ENCODE peak calls at places on chromosomes 2 and 18, in seven cellular contexts. C is adrenal gland, X is uterus, O is body of pancreas, W is foreskin fibroblast, J is colonic mucosa, I is GM12878. D is an unnamed sample.

GRCh38 chr2:118539290-118539689 is 308.2 kb downstream of the EN1 start:
- DNase-seq in C (peak), X (no peak), O (peak), W (peak), J (no peak), I (no peak), D (no peak)

GRCh38 chr2:189014426-189015138 is 40.4 kb downstream of the COL3A1 start:
- DNase-seq in C (no peak), X (no peak), O (no peak), W (peak), J (no peak), I (no peak), D (no peak)

GRCh38 chr2:86308984-86309695 is 28.3 kb downstream of the REEP1 start:
- DNase-seq in C (no peak), X (no peak), O (no peak), W (no peak), J (no peak), I (no peak), D (no peak)

GRCh38 chr2:26412091-26412673 is 10.5 kb downstream of the DRC1 start:
- DNase-seq in C (no peak), X (no peak), O (no peak), W (no peak), J (no peak), I (peak), D (peak)

GRCh38 chr2:231364961-231365810 is 30.3 kb upstream of the B3GNT7 start:
- DNase-seq in C (peak), X (no peak), O (no peak), W (peak), J (peak), I (no peak), D (no peak)

GRCh38 chr2:179341152-179341866 is 76.7 kb upstream of the SESTD1 start:
- DNase-seq in C (no peak), X (no peak), O (no peak), W (no peak), J (no peak), I (no peak), D (no peak)

GRCh38 chr2:173881886-173882285 is 83.3 kb downstream of the SP3 start:
- DNase-seq in C (no peak), X (no peak), O (no peak), W (no peak), J (no peak), I (no peak), D (no peak)

GRCh38 chr2:121480826-121481225 is 49.9 kb upstream of the RNU4ATAC start:
- DNase-seq in C (no peak), X (peak), O (no peak), W (peak), J (no peak), I (no peak), D (no peak)

GRCh38 chr2:120205901-120206581 is 17.2 kb downstream of the TMEM185B start:
- DNase-seq in C (no peak), X (no peak), O (no peak), W (no peak), J (peak), I (no peak), D (no peak)

GRCh38 chr2:42698940-42699339 is 65.0 kb downstream of the OXER1 start:
- DNase-seq in C (no peak), X (no peak), O (no peak), W (peak), J (no peak), I (no peak), D (no peak)

GRCh38 chr2:218658671-218659257 is 659 bp downstream of the ZNF142 start:
- DNase-seq in C (peak), X (no peak), O (peak), W (peak), J (peak), I (no peak), D (peak)

GRCh38 chr18:76979906-76980305 is 152.7 kb downstream of the MBP start:
- DNase-seq in C (no peak), X (no peak), O (no peak), W (no peak), J (peak), I (no peak), D (no peak)

GRCh38 chr2:219567791-219568361 is 3.5 kb downstream of the OBSL1 start:
- DNase-seq in C (no peak), X (no peak), O (no peak), W (no peak), J (no peak), I (no peak), D (no peak)

GRCh38 chr2:112160591-112161250 is 22.5 kb downstream of the FBLN7 start:
- DNase-seq in C (no peak), X (no peak), O (no peak), W (no peak), J (no peak), I (no peak), D (no peak)

GRCh38 chr2:196849895-196850294 is 40.7 kb upstream of the C2orf66 start:
- DNase-seq in C (peak), X (no peak), O (peak), W (peak), J (peak), I (no peak), D (no peak)

GRCh38 chr2:134118279-134119116 is 135.4 kb upstream of the MGAT5 start:
- DNase-seq in C (peak), X (peak), O (peak), W (peak), J (peak), I (peak), D (peak)
- H3K4me3 ChIP-seq in C (no peak), X (no peak), O (no peak), W (no peak), J (no peak), I (peak), D (peak)

GRCh38 chr2:30146337-30147195 is at the start of gene YPEL5:
- DNase-seq in C (peak), X (peak), O (peak), W (peak), J (peak), I (peak), D (peak)

GRCh38 chr2:30149513-30149912 is 2.7 kb downstream of the YPEL5 start:
- DNase-seq in C (no peak), X (no peak), O (no peak), W (no peak), J (no peak), I (no peak), D (no peak)

GRCh38 chr2:30147196-30147714 is 448 bp downstream of the YPEL5 start:
- DNase-seq in C (no peak), X (no peak), O (no peak), W (no peak), J (no peak), I (no peak), D (no peak)

GRCh38 chr2:30148850-30149249 is 2.0 kb downstream of the YPEL5 start:
- DNase-seq in C (no peak), X (no peak), O (no peak), W (no peak), J (no peak), I (no peak), D (no peak)

GRCh38 chr2:30147715-30148611 is 1.2 kb downstream of the YPEL5 start:
- DNase-seq in C (peak), X (peak), O (peak), W (peak), J (peak), I (no peak), D (peak)
- TF ChIP-seq CTCF in C (peak), X (peak), O (peak), W (peak), J (peak), I (peak), D (peak)

DNA sequence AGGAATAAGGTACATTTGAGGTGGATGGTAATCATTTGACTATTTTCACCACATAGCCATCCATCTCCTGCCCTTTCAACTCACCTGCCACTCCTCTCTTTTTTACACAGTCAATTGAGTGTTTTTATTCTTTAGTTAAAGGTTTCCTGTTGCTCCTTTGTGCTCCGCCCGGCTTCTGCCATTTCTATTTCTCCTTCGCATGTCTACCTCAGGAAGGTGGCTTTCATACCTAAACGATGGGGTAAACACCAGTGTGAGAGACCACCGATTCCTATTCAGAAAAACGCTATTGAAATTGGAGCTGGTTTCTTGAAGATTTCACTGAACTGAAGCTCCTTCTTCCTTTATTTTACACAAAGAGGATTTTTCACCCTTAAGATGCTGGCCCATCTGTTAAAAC is 1628.0 kb upstream of the PIK3C3 start:
- DNase-seq in C (no peak), X (no peak), O (no peak), W (no peak), J (no peak), I (no peak), D (no peak)
- H3K4me3 ChIP-seq in C (no peak), X (no peak), O (no peak), W (no peak), J (no peak), I (no peak), D (no peak)

GRCh38 chr18:24543408-24544140 is 83.1 kb downstream of the HRH4 start:
- DNase-seq in C (no peak), X (no peak), O (no peak), W (no peak), J (no peak), I (no peak), D (no peak)

GRCh38 chr18:24546304-24546703 is 85.9 kb downstream of the HRH4 start:
- DNase-seq in C (no peak), X (no peak), O (no peak), W (peak), J (no peak), I (no peak), D (no peak)

GRCh38 chr18:24540896-24541295 is 80.5 kb downstream of the HRH4 start:
- DNase-seq in C (peak), X (no peak), O (no peak), W (no peak), J (no peak), I (no peak), D (no peak)

GRCh38 chr18:24544949-24545348 is 84.5 kb downstream of the HRH4 start:
- DNase-seq in C (no peak), X (no peak), O (no peak), W (no peak), J (no peak), I (no peak), D (no peak)

DNA sequence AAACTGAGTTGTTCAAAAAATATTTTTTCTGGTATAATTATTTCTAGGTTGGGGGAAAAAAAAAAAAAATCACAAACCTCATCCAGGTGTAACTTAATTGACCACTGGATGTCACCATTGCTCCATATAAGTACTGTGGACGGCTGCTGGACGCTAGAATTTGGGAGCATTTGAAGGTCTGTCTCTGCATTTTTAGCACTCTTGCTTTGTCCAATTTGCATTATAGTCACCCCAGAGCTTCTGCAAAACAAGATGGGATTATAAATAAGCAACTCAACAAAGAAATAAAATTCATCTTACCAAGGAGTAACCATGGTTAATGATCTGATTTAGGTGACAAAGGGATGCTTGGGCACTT is 83.7 kb downstream of the HRH4 start:
- DNase-seq in C (no peak), X (no peak), O (no peak), W (peak), J (no peak), I (no peak), D (no peak)
- TF ChIP-seq CTCF in C (peak), X (peak), O (peak), W (peak), J (peak), I (peak), D (no peak)

GRCh38 chr18:22558945-22559385 is 141.2 kb upstream of the CTAGE1 start:
- DNase-seq in C (peak), X (peak), O (peak), W (peak), J (peak), I (no peak), D (no peak)
- H3K4me3 ChIP-seq in C (no peak), X (peak), O (peak), W (peak), J (peak), I (no peak), D (no peak)

DNA sequence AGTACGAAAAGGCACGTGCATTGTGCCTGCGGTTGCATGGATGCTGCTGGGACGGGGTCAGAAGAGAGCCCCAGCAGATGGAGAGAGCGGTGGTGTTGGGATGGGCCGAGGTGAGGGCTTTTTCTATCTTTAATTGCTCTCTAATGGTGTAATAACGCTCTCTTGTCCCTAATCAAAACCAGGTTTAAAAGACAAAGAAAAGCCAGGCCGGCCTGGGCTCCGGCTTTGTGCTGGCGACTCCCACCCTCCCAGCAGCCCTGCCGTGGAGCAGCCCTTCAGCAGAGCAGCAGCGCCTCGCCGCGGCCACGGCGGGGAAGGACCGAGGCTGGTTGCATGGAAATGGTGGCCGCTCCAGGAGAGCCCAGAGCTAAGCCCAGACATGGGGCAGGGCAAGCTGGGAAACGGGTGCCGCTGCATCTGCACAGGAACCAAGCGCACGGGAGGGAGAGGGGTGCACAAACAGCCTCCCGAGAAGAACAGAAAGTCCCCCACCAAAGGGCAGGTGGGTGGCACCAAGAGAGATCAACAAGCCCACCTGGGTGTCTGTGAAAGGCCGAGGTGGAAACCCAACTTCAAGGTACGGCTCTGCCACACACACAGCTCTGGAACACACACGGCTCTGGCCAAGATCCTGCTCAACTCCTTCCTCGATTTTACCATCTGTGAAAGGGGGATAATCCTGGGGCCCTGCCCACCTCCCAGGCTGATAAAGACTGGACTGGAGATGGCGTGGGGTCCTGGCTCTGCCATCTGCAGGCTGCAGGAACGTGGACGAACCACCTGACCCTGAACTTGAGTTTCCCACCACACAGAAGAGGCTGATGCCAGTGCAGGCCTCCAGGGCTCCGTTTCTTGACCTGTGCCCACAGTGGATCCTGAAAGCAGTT is 15.0 kb downstream of the HS1BP3 start:
- DNase-seq in C (peak), X (peak), O (peak), W (peak), J (peak), I (no peak), D (no peak)
- TF ChIP-seq CTCF in C (peak), X (peak), O (peak), W (peak), J (peak), I (peak), D (peak)

GRCh38 chr2:186588940-186589732 is 720 bp upstream of the ITGAV start:
- DNase-seq in C (peak), X (no peak), O (peak), W (no peak), J (peak), I (no peak), D (no peak)

GRCh38 chr2:186592137-186592875 is 2.5 kb downstream of the ITGAV start:
- DNase-seq in C (no peak), X (no peak), O (no peak), W (peak), J (no peak), I (no peak), D (no peak)

GRCh38 chr2:186588421-186588820 is 1.4 kb upstream of the ITGAV start:
- DNase-seq in C (no peak), X (no peak), O (no peak), W (no peak), J (no peak), I (no peak), D (no peak)

GRCh38 chr2:186589733-186590537 is at the start of gene ITGAV:
- DNase-seq in C (peak), X (peak), O (peak), W (peak), J (peak), I (peak), D (peak)

GRCh38 chr2:186590538-186591441 is 934 bp downstream of the ITGAV start:
- DNase-seq in C (peak), X (peak), O (no peak), W (peak), J (peak), I (no peak), D (no peak)
- H3K4me3 ChIP-seq in C (peak), X (peak), O (peak), W (peak), J (peak), I (peak), D (peak)

GRCh38 chr18:272650-273049 is 4.8 kb upstream of the THOC1 start:
- DNase-seq in C (no peak), X (no peak), O (no peak), W (no peak), J (no peak), I (no peak), D (no peak)

GRCh38 chr18:273525-273924 is 5.7 kb upstream of the THOC1 start:
- DNase-seq in C (no peak), X (no peak), O (no peak), W (no peak), J (no peak), I (no peak), D (no peak)

GRCh38 chr18:267380-267687 is 513 bp downstream of the THOC1 start:
- DNase-seq in C (no peak), X (no peak), O (no peak), W (no peak), J (no peak), I (no peak), D (peak)

GRCh38 chr18:267688-268552 is at the start of gene THOC1:
- DNase-seq in C (peak), X (peak), O (peak), W (peak), J (peak), I (peak), D (peak)

GRCh38 chr18:269480-270090 is 1.7 kb upstream of the THOC1 start:
- DNase-seq in C (no peak), X (no peak), O (no peak), W (no peak), J (no peak), I (no peak), D (no peak)
- TF ChIP-seq CTCF in C (no peak), X (no peak), O (no peak), W (no peak), J (no peak), I (no peak), D (no peak)

GRCh38 chr2:138306626-138307025 is 194.9 kb upstream of the SPOPL start:
- DNase-seq in C (no peak), X (no peak), O (no peak), W (no peak), J (no peak), I (no peak), D (no peak)
- H3K4me3 ChIP-seq in C (no peak), X (no peak), O (no peak), W (no peak), J (no peak), I (no peak), D (no peak)

DNA sequence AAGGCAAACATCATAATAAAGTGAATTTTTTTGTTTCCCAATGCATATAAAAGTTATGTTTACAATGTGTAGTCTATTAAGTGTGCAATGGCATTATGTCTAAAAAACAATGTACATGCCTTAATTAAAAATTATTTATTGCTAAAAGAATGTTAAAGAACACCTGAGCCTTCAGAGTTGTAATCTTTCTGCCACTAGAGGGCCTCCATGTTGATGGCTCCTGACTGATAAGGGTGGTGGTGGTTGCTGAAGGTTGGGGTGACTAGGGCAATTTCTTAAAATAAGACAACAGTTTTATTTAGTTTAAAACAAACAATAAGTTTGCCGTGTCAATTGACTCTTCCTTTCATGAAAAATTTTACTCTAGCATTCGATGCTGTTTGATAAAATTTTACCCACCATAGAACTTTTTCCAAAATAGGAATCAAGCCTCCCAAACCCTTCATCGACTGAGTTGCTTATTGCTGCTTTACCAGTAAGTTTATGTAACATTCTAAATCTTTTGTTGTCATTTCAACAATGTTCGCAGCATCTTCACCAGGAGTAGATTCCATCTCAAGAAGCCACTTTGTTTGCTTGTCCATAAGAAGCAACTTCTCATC is 32.3 kb downstream of the MAP3K2 start:
- DNase-seq in C (no peak), X (no peak), O (no peak), W (peak), J (no peak), I (no peak), D (no peak)
- TF ChIP-seq CTCF in C (peak), X (peak), O (no peak), W (peak), J (peak), I (peak), D (peak)

D was measured in GM12864.